ENCODE peak calls at places on chromosomes 4 and X, in five cellular contexts. One of them, this sample, is unnamed.

GRCh38 chr4:156672492-156672891 is 299.1 kb downstream of the PDGFC start:
- DNase-seq in heart left ventricle: no peak
- DNase-seq in left ventricle myocardium inferior: no peak
- DNase-seq in pancreas: no peak
- DNase-seq in sigmoid colon: no peak
- DNase-seq in this sample: no peak

GRCh38 chr4:124290678-124291077 is 421.9 kb downstream of the ANKRD50 start:
- DNase-seq in heart left ventricle: no peak
- DNase-seq in left ventricle myocardium inferior: no peak
- DNase-seq in pancreas: no peak
- DNase-seq in sigmoid colon: no peak
- DNase-seq in this sample: no peak

GRCh38 chr4:70895405-70895804 is 6.8 kb upstream of the MOB1B start:
- DNase-seq in heart left ventricle: no peak
- DNase-seq in left ventricle myocardium inferior: no peak
- DNase-seq in pancreas: no peak
- DNase-seq in sigmoid colon: no peak
- DNase-seq in this sample: no peak

GRCh38 chr4:6162885-6163284 is 37.5 kb downstream of the JAKMIP1 start:
- DNase-seq in heart left ventricle: no peak
- DNase-seq in left ventricle myocardium inferior: no peak
- DNase-seq in pancreas: no peak
- DNase-seq in sigmoid colon: no peak
- DNase-seq in this sample: no peak

GRCh38 chr4:95027906-95028618 is 270.3 kb downstream of the BMPR1B start:
- DNase-seq in heart left ventricle: no peak
- DNase-seq in left ventricle myocardium inferior: no peak
- DNase-seq in pancreas: no peak
- DNase-seq in sigmoid colon: no peak
- DNase-seq in this sample: no peak

GRCh38 chr4:150315691-150316090 is 237.4 kb downstream of the DCLK2 start:
- DNase-seq in heart left ventricle: no peak
- DNase-seq in left ventricle myocardium inferior: no peak
- DNase-seq in pancreas: no peak
- DNase-seq in sigmoid colon: no peak
- DNase-seq in this sample: peak; percentile 45

GRCh38 chr4:139839664-139840063 is 174.0 kb downstream of the MGST2 start:
- DNase-seq in heart left ventricle: no peak
- DNase-seq in left ventricle myocardium inferior: no peak
- DNase-seq in pancreas: no peak
- DNase-seq in sigmoid colon: no peak
- DNase-seq in this sample: no peak

GRCh38 chr4:153497091-153497531 is 31.0 kb downstream of the TMEM131L start:
- DNase-seq in heart left ventricle: no peak
- DNase-seq in left ventricle myocardium inferior: no peak
- DNase-seq in pancreas: no peak
- DNase-seq in sigmoid colon: no peak
- DNase-seq in this sample: no peak

GRCh38 chrX:136910565-136911040 is 30.1 kb upstream of the RBMX start:
- DNase-seq in heart left ventricle: no peak
- DNase-seq in left ventricle myocardium inferior: no peak
- DNase-seq in pancreas: no peak
- DNase-seq in sigmoid colon: no peak
- DNase-seq in this sample: no peak

GRCh38 chr4:84750260-84750955 is 167.5 kb downstream of the CDS1 start:
- DNase-seq in heart left ventricle: no peak
- DNase-seq in left ventricle myocardium inferior: no peak
- DNase-seq in pancreas: no peak
- DNase-seq in sigmoid colon: no peak
- DNase-seq in this sample: no peak

GRCh38 chr4:126242679-126243390 is 928.1 kb downstream of the FAT4 start:
- DNase-seq in heart left ventricle: no peak
- DNase-seq in left ventricle myocardium inferior: peak; percentile 63
- DNase-seq in pancreas: no peak
- DNase-seq in sigmoid colon: no peak
- DNase-seq in this sample: no peak

GRCh38 chr4:52868138-52868537 is 6.0 kb downstream of the RASL11B start:
- DNase-seq in heart left ventricle: peak; percentile 72
- DNase-seq in left ventricle myocardium inferior: peak; percentile 66
- DNase-seq in pancreas: no peak
- DNase-seq in sigmoid colon: no peak
- DNase-seq in this sample: peak; percentile 54

GRCh38 chr4:102493794-102494193 is 7.4 kb upstream of the NFKB1 start:
- DNase-seq in heart left ventricle: no peak
- DNase-seq in left ventricle myocardium inferior: no peak
- DNase-seq in pancreas: no peak
- DNase-seq in sigmoid colon: no peak
- DNase-seq in this sample: no peak

GRCh38 chrX:154734101-154734781 is 16.6 kb downstream of the GAB3 start:
- DNase-seq in heart left ventricle: peak; percentile 58
- DNase-seq in left ventricle myocardium inferior: no peak
- DNase-seq in pancreas: no peak
- DNase-seq in sigmoid colon: no peak
- DNase-seq in this sample: no peak

GRCh38 chrX:57379296-57379695 is 92.8 kb downstream of the FAAH2 start:
- DNase-seq in heart left ventricle: no peak
- DNase-seq in left ventricle myocardium inferior: no peak
- DNase-seq in pancreas: no peak
- DNase-seq in sigmoid colon: no peak
- DNase-seq in this sample: no peak

GRCh38 chrX:18582910-18583493 is 88.9 kb downstream of the RS1 start:
- DNase-seq in heart left ventricle: no peak
- DNase-seq in left ventricle myocardium inferior: no peak
- DNase-seq in pancreas: no peak
- DNase-seq in sigmoid colon: no peak
- DNase-seq in this sample: no peak

GRCh38 chrX:15815779-15816452 is 25.6 kb downstream of the ZRSR2 start:
- DNase-seq in heart left ventricle: no peak
- DNase-seq in left ventricle myocardium inferior: no peak
- DNase-seq in pancreas: no peak
- DNase-seq in sigmoid colon: no peak
- DNase-seq in this sample: no peak

GRCh38 chrX:68694429-68695205 is 47.2 kb downstream of the STARD8 start:
- DNase-seq in heart left ventricle: no peak
- DNase-seq in left ventricle myocardium inferior: no peak
- DNase-seq in pancreas: no peak
- DNase-seq in sigmoid colon: no peak
- DNase-seq in this sample: no peak

GRCh38 chr4:117134386-117134785 is 49.0 kb upstream of the TRAM1L1 start:
- DNase-seq in heart left ventricle: no peak
- DNase-seq in left ventricle myocardium inferior: no peak
- DNase-seq in pancreas: no peak
- DNase-seq in sigmoid colon: no peak
- DNase-seq in this sample: no peak
- H3K4me3 ChIP-seq in heart left ventricle: no peak overlapping the region
- H3K4me3 ChIP-seq in left ventricle myocardium inferior: no peak overlapping the region
- H3K4me3 ChIP-seq in pancreas: no peak overlapping the region
- H3K4me3 ChIP-seq in sigmoid colon: no peak overlapping the region
- H3K4me3 ChIP-seq in this sample: no peak overlapping the region

DNA sequence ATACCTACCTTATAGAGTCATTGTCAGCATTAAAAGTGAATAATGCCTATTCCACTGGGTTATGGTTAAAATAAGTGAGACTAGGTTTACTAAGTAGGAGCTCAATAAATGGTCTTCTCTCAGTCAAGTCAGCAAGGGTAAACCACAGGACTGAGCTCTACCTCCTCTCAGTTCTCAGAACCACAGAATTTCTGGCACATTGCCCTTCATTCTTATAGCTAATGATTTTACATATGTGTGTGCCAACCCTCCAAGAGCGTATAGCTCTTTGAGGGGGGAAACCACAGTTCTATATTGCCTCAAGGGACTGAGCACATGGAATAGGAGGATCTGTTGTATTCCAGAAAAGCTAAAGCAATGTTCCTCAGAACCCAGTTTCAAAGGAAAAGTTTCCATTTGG is 124.8 kb downstream of the ATG4A start:
- DNase-seq in heart left ventricle: no peak
- DNase-seq in left ventricle myocardium inferior: no peak
- DNase-seq in pancreas: no peak
- DNase-seq in sigmoid colon: no peak
- DNase-seq in this sample: no peak
- H3K27me3 ChIP-seq in heart left ventricle: no peaks in the 10 kb centered on the region
- H3K27me3 ChIP-seq in left ventricle myocardium inferior: no peaks in the 10 kb centered on the region
- H3K27me3 ChIP-seq in pancreas: no peaks in the 10 kb centered on the region
- H3K27me3 ChIP-seq in sigmoid colon: no peaks in the 10 kb centered on the region
- H3K27me3 ChIP-seq in this sample: peaks cover 57% of the 10 kb centered on the region

GRCh38 chr4:7192252-7193039 is at the start of gene SORCS2:
- DNase-seq in heart left ventricle: peak; percentile 81
- DNase-seq in left ventricle myocardium inferior: peak; percentile 64
- DNase-seq in pancreas: peak; percentile 90
- DNase-seq in sigmoid colon: peak; percentile 83
- DNase-seq in this sample: peak; percentile 82
- H3K4me3 ChIP-seq in heart left ventricle: peak within 1 kb of the TSS; percentile 51
- H3K4me3 ChIP-seq in left ventricle myocardium inferior: peak within 1 kb of the TSS; percentile 67
- H3K4me3 ChIP-seq in pancreas: peak within 1 kb of the TSS; percentile 30
- H3K4me3 ChIP-seq in sigmoid colon: peak within 1 kb of the TSS; percentile 55
- H3K4me3 ChIP-seq in this sample: peak within 1 kb of the TSS; percentile 63

GRCh38 chrX:122272011-122272410 is 912.1 kb upstream of the GRIA3 start:
- DNase-seq in heart left ventricle: no peak
- DNase-seq in left ventricle myocardium inferior: no peak
- DNase-seq in pancreas: no peak
- DNase-seq in sigmoid colon: no peak
- DNase-seq in this sample: no peak
- H3K27me3 ChIP-seq in heart left ventricle: no peaks in the 10 kb centered on the region
- H3K27me3 ChIP-seq in left ventricle myocardium inferior: no peaks in the 10 kb centered on the region
- H3K27me3 ChIP-seq in pancreas: no peaks in the 10 kb centered on the region
- H3K27me3 ChIP-seq in sigmoid colon: no peaks in the 10 kb centered on the region
- H3K27me3 ChIP-seq in this sample: no peaks in the 10 kb centered on the region

DNA sequence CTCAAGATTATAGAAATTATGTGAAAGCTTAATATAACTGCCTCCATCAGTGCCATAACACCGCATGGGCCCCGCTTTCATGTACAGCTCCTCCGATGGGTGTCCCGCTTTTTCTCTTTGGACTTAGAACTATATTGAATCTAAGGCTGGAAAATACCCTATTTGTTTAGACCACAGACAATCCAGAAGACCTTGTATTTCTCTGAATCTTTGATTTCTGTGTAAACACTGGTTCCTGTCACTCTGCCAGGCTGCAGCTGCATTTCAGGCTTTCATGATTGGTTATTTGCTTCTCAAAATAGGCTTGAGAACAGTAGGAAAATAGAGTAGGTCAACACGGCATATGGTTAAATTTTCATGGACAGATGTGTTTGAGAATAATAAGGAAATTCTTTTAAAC is 80.0 kb downstream of the NWD2 start:
- DNase-seq in heart left ventricle: no peak
- DNase-seq in left ventricle myocardium inferior: no peak
- DNase-seq in pancreas: no peak
- DNase-seq in sigmoid colon: no peak
- DNase-seq in this sample: no peak
- H3K4me3 ChIP-seq in heart left ventricle: no peak overlapping the region
- H3K4me3 ChIP-seq in left ventricle myocardium inferior: no peak overlapping the region
- H3K4me3 ChIP-seq in pancreas: no peak overlapping the region
- H3K4me3 ChIP-seq in sigmoid colon: no peak overlapping the region
- H3K4me3 ChIP-seq in this sample: no peak overlapping the region

GRCh38 chr4:78513411-78513975 is 38.1 kb upstream of the ANXA3 start:
- DNase-seq in heart left ventricle: no peak
- DNase-seq in left ventricle myocardium inferior: no peak
- DNase-seq in pancreas: no peak
- DNase-seq in sigmoid colon: no peak
- DNase-seq in this sample: no peak

GRCh38 chr4:78510108-78510507 is 41.5 kb upstream of the ANXA3 start:
- DNase-seq in heart left ventricle: no peak
- DNase-seq in left ventricle myocardium inferior: no peak
- DNase-seq in pancreas: no peak
- DNase-seq in sigmoid colon: no peak
- DNase-seq in this sample: no peak

GRCh38 chr4:78510681-78511080 is 40.9 kb upstream of the ANXA3 start:
- DNase-seq in heart left ventricle: no peak
- DNase-seq in left ventricle myocardium inferior: no peak
- DNase-seq in pancreas: no peak
- DNase-seq in sigmoid colon: no peak
- DNase-seq in this sample: no peak

GRCh38 chr4:78512357-78512920 is 39.1 kb upstream of the ANXA3 start:
- DNase-seq in heart left ventricle: no peak
- DNase-seq in left ventricle myocardium inferior: no peak
- DNase-seq in pancreas: peak; percentile 57
- DNase-seq in sigmoid colon: no peak
- DNase-seq in this sample: no peak

DNA sequence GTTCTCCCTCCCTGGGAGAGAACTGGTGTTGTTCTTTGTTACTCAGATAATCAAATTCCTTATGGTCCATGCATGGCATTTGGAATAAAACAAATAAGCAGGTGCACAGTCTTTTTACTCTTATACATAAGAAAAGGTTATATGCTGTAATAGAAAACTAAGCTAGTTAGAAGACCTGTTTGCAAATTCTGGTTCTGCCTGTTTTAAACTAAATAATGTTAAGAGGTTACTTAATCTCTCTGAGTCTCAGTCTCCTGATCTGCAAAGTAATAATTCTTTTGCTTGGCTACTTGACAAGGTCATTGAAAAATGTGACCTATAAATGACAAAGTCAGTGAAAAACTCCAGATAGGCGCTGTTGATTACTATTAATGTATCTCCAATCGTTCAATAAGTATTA is 42.5 kb upstream of the ANXA3 start:
- DNase-seq in heart left ventricle: no peak
- DNase-seq in left ventricle myocardium inferior: no peak
- DNase-seq in pancreas: no peak
- DNase-seq in sigmoid colon: no peak
- DNase-seq in this sample: no peak
- H3K27me3 ChIP-seq in heart left ventricle: no peaks in the 10 kb centered on the region
- H3K27me3 ChIP-seq in left ventricle myocardium inferior: no peaks in the 10 kb centered on the region
- H3K27me3 ChIP-seq in pancreas: no peaks in the 10 kb centered on the region
- H3K27me3 ChIP-seq in sigmoid colon: no peaks in the 10 kb centered on the region
- H3K27me3 ChIP-seq in this sample: no peaks in the 10 kb centered on the region

GRCh38 chr4:115986573-115986972 is 873.2 kb upstream of the NDST4 start:
- DNase-seq in heart left ventricle: no peak
- DNase-seq in left ventricle myocardium inferior: no peak
- DNase-seq in pancreas: no peak
- DNase-seq in sigmoid colon: no peak
- DNase-seq in this sample: no peak
- H3K4me3 ChIP-seq in heart left ventricle: no peak overlapping the region
- H3K4me3 ChIP-seq in left ventricle myocardium inferior: no peak overlapping the region
- H3K4me3 ChIP-seq in pancreas: no peak overlapping the region
- H3K4me3 ChIP-seq in sigmoid colon: no peak overlapping the region
- H3K4me3 ChIP-seq in this sample: no peak overlapping the region